ENCODE peak calls at places on chromosome 2, in seven cellular contexts. One of them, this sample, is unnamed.

GRCh38 chr2:18332477-18332876 is 228.0 kb downstream of the RDH14 start:
- DNase-seq in NCI-H1417: no peak
- DNase-seq in psoas muscle: no peak
- DNase-seq in putamen: no peak
- DNase-seq in stimulated activated effector memory CD8-positive, alpha-beta T cell treated with anti-CD3 and anti-CD28 coated beads, Interleukin-12 subunit alpha, Interleukin-12 subunit beta, amount 100 ng/mL, for 72 hours: no peak
- DNase-seq in activated CD4-positive, alpha-beta T cell treated with anti-CD3 and anti-CD28 coated beads for 24 hours: no peak
- DNase-seq in NCI-H748 treated with DMSO at 0.1 percent for 48 hours: no peak
- DNase-seq in this sample: no peak

GRCh38 chr2:20666364-20667150 is at the start of gene GDF7:
- DNase-seq in NCI-H1417: no peak
- DNase-seq in psoas muscle: peak
- DNase-seq in putamen: no peak
- DNase-seq in stimulated activated effector memory CD8-positive, alpha-beta T cell treated with anti-CD3 and anti-CD28 coated beads, Interleukin-12 subunit alpha, Interleukin-12 subunit beta, amount 100 ng/mL, for 72 hours: no peak
- DNase-seq in activated CD4-positive, alpha-beta T cell treated with anti-CD3 and anti-CD28 coated beads for 24 hours: no peak
- DNase-seq in NCI-H748 treated with DMSO at 0.1 percent for 48 hours: no peak
- DNase-seq in this sample: no peak

GRCh38 chr2:187429989-187430388 is 18.1 kb downstream of the CALCRL start:
- DNase-seq in NCI-H1417: no peak
- DNase-seq in psoas muscle: no peak
- DNase-seq in putamen: peak
- DNase-seq in stimulated activated effector memory CD8-positive, alpha-beta T cell treated with anti-CD3 and anti-CD28 coated beads, Interleukin-12 subunit alpha, Interleukin-12 subunit beta, amount 100 ng/mL, for 72 hours: no peak
- DNase-seq in activated CD4-positive, alpha-beta T cell treated with anti-CD3 and anti-CD28 coated beads for 24 hours: no peak
- DNase-seq in NCI-H748 treated with DMSO at 0.1 percent for 48 hours: no peak
- DNase-seq in this sample: peak

GRCh38 chr2:39636306-39636705 is 29.4 kb upstream of the TMEM178A start:
- DNase-seq in NCI-H1417: no peak
- DNase-seq in psoas muscle: no peak
- DNase-seq in putamen: no peak
- DNase-seq in stimulated activated effector memory CD8-positive, alpha-beta T cell treated with anti-CD3 and anti-CD28 coated beads, Interleukin-12 subunit alpha, Interleukin-12 subunit beta, amount 100 ng/mL, for 72 hours: no peak
- DNase-seq in activated CD4-positive, alpha-beta T cell treated with anti-CD3 and anti-CD28 coated beads for 24 hours: no peak
- DNase-seq in NCI-H748 treated with DMSO at 0.1 percent for 48 hours: no peak
- DNase-seq in this sample: no peak

GRCh38 chr2:98800330-98801064 is 69.6 kb upstream of the MGAT4A start:
- DNase-seq in NCI-H1417: no peak
- DNase-seq in psoas muscle: no peak
- DNase-seq in putamen: no peak
- DNase-seq in stimulated activated effector memory CD8-positive, alpha-beta T cell treated with anti-CD3 and anti-CD28 coated beads, Interleukin-12 subunit alpha, Interleukin-12 subunit beta, amount 100 ng/mL, for 72 hours: no peak
- DNase-seq in activated CD4-positive, alpha-beta T cell treated with anti-CD3 and anti-CD28 coated beads for 24 hours: no peak
- DNase-seq in NCI-H748 treated with DMSO at 0.1 percent for 48 hours: no peak
- DNase-seq in this sample: no peak

GRCh38 chr2:240365971-240366471 is 69.4 kb upstream of the GPC1 start:
- DNase-seq in NCI-H1417: no peak
- DNase-seq in psoas muscle: peak
- DNase-seq in putamen: no peak
- DNase-seq in stimulated activated effector memory CD8-positive, alpha-beta T cell treated with anti-CD3 and anti-CD28 coated beads, Interleukin-12 subunit alpha, Interleukin-12 subunit beta, amount 100 ng/mL, for 72 hours: no peak
- DNase-seq in activated CD4-positive, alpha-beta T cell treated with anti-CD3 and anti-CD28 coated beads for 24 hours: no peak
- DNase-seq in NCI-H748 treated with DMSO at 0.1 percent for 48 hours: no peak
- DNase-seq in this sample: no peak

GRCh38 chr2:81324046-81324445 is 1019.5 kb upstream of the LRRTM1 start:
- DNase-seq in NCI-H1417: no peak
- DNase-seq in psoas muscle: no peak
- DNase-seq in putamen: no peak
- DNase-seq in stimulated activated effector memory CD8-positive, alpha-beta T cell treated with anti-CD3 and anti-CD28 coated beads, Interleukin-12 subunit alpha, Interleukin-12 subunit beta, amount 100 ng/mL, for 72 hours: no peak
- DNase-seq in activated CD4-positive, alpha-beta T cell treated with anti-CD3 and anti-CD28 coated beads for 24 hours: no peak
- DNase-seq in NCI-H748 treated with DMSO at 0.1 percent for 48 hours: no peak
- DNase-seq in this sample: no peak

GRCh38 chr2:143730155-143730949 is 601.1 kb downstream of the ARHGAP15 start:
- DNase-seq in NCI-H1417: no peak
- DNase-seq in psoas muscle: no peak
- DNase-seq in putamen: no peak
- DNase-seq in stimulated activated effector memory CD8-positive, alpha-beta T cell treated with anti-CD3 and anti-CD28 coated beads, Interleukin-12 subunit alpha, Interleukin-12 subunit beta, amount 100 ng/mL, for 72 hours: peak
- DNase-seq in activated CD4-positive, alpha-beta T cell treated with anti-CD3 and anti-CD28 coated beads for 24 hours: no peak
- DNase-seq in NCI-H748 treated with DMSO at 0.1 percent for 48 hours: no peak
- DNase-seq in this sample: no peak

GRCh38 chr2:45849491-45850283 is 198.2 kb downstream of the PRKCE start:
- DNase-seq in NCI-H1417: no peak
- DNase-seq in psoas muscle: no peak
- DNase-seq in putamen: no peak
- DNase-seq in stimulated activated effector memory CD8-positive, alpha-beta T cell treated with anti-CD3 and anti-CD28 coated beads, Interleukin-12 subunit alpha, Interleukin-12 subunit beta, amount 100 ng/mL, for 72 hours: no peak
- DNase-seq in activated CD4-positive, alpha-beta T cell treated with anti-CD3 and anti-CD28 coated beads for 24 hours: no peak
- DNase-seq in NCI-H748 treated with DMSO at 0.1 percent for 48 hours: no peak
- DNase-seq in this sample: no peak

GRCh38 chr2:19695706-19696105 is 206.1 kb downstream of the TTC32 start:
- DNase-seq in NCI-H1417: no peak
- DNase-seq in psoas muscle: no peak
- DNase-seq in putamen: no peak
- DNase-seq in stimulated activated effector memory CD8-positive, alpha-beta T cell treated with anti-CD3 and anti-CD28 coated beads, Interleukin-12 subunit alpha, Interleukin-12 subunit beta, amount 100 ng/mL, for 72 hours: no peak
- DNase-seq in activated CD4-positive, alpha-beta T cell treated with anti-CD3 and anti-CD28 coated beads for 24 hours: no peak
- DNase-seq in NCI-H748 treated with DMSO at 0.1 percent for 48 hours: no peak
- DNase-seq in this sample: no peak

GRCh38 chr2:128632491-128632780 is 313.8 kb upstream of the HS6ST1 start:
- DNase-seq in NCI-H1417: no peak
- DNase-seq in psoas muscle: no peak
- DNase-seq in putamen: no peak
- DNase-seq in stimulated activated effector memory CD8-positive, alpha-beta T cell treated with anti-CD3 and anti-CD28 coated beads, Interleukin-12 subunit alpha, Interleukin-12 subunit beta, amount 100 ng/mL, for 72 hours: no peak
- DNase-seq in activated CD4-positive, alpha-beta T cell treated with anti-CD3 and anti-CD28 coated beads for 24 hours: no peak
- DNase-seq in NCI-H748 treated with DMSO at 0.1 percent for 48 hours: no peak
- DNase-seq in this sample: no peak

GRCh38 chr2:190682168-190682567 is 33.3 kb downstream of the NAB1 start:
- DNase-seq in NCI-H1417: no peak
- DNase-seq in psoas muscle: no peak
- DNase-seq in putamen: no peak
- DNase-seq in stimulated activated effector memory CD8-positive, alpha-beta T cell treated with anti-CD3 and anti-CD28 coated beads, Interleukin-12 subunit alpha, Interleukin-12 subunit beta, amount 100 ng/mL, for 72 hours: no peak
- DNase-seq in activated CD4-positive, alpha-beta T cell treated with anti-CD3 and anti-CD28 coated beads for 24 hours: no peak
- DNase-seq in NCI-H748 treated with DMSO at 0.1 percent for 48 hours: no peak
- DNase-seq in this sample: no peak

GRCh38 chr2:231168460-231169139 is 29.8 kb upstream of the ARMC9 start:
- DNase-seq in NCI-H1417: no peak
- DNase-seq in psoas muscle: no peak
- DNase-seq in putamen: no peak
- DNase-seq in stimulated activated effector memory CD8-positive, alpha-beta T cell treated with anti-CD3 and anti-CD28 coated beads, Interleukin-12 subunit alpha, Interleukin-12 subunit beta, amount 100 ng/mL, for 72 hours: no peak
- DNase-seq in activated CD4-positive, alpha-beta T cell treated with anti-CD3 and anti-CD28 coated beads for 24 hours: no peak
- DNase-seq in NCI-H748 treated with DMSO at 0.1 percent for 48 hours: no peak
- DNase-seq in this sample: no peak

GRCh38 chr2:215929602-215930335 is 83.6 kb downstream of the MREG start:
- DNase-seq in NCI-H1417: no peak
- DNase-seq in psoas muscle: no peak
- DNase-seq in putamen: no peak
- DNase-seq in stimulated activated effector memory CD8-positive, alpha-beta T cell treated with anti-CD3 and anti-CD28 coated beads, Interleukin-12 subunit alpha, Interleukin-12 subunit beta, amount 100 ng/mL, for 72 hours: no peak
- DNase-seq in activated CD4-positive, alpha-beta T cell treated with anti-CD3 and anti-CD28 coated beads for 24 hours: no peak
- DNase-seq in NCI-H748 treated with DMSO at 0.1 percent for 48 hours: no peak
- DNase-seq in this sample: no peak

GRCh38 chr2:121297217-121297830 is 12.3 kb upstream of the TFCP2L1 start:
- DNase-seq in NCI-H1417: peak
- DNase-seq in psoas muscle: no peak
- DNase-seq in putamen: peak
- DNase-seq in stimulated activated effector memory CD8-positive, alpha-beta T cell treated with anti-CD3 and anti-CD28 coated beads, Interleukin-12 subunit alpha, Interleukin-12 subunit beta, amount 100 ng/mL, for 72 hours: no peak
- DNase-seq in activated CD4-positive, alpha-beta T cell treated with anti-CD3 and anti-CD28 coated beads for 24 hours: no peak
- DNase-seq in NCI-H748 treated with DMSO at 0.1 percent for 48 hours: no peak
- DNase-seq in this sample: peak

GRCh38 chr2:222877556-222878278 is 16.9 kb downstream of the ACSL3 start:
- DNase-seq in NCI-H1417: no peak
- DNase-seq in psoas muscle: no peak
- DNase-seq in putamen: no peak
- DNase-seq in stimulated activated effector memory CD8-positive, alpha-beta T cell treated with anti-CD3 and anti-CD28 coated beads, Interleukin-12 subunit alpha, Interleukin-12 subunit beta, amount 100 ng/mL, for 72 hours: no peak
- DNase-seq in activated CD4-positive, alpha-beta T cell treated with anti-CD3 and anti-CD28 coated beads for 24 hours: no peak
- DNase-seq in NCI-H748 treated with DMSO at 0.1 percent for 48 hours: no peak
- DNase-seq in this sample: no peak

GRCh38 chr2:128692895-128693519 is 374.3 kb upstream of the HS6ST1 start:
- DNase-seq in NCI-H1417: no peak
- DNase-seq in psoas muscle: no peak
- DNase-seq in putamen: no peak
- DNase-seq in stimulated activated effector memory CD8-positive, alpha-beta T cell treated with anti-CD3 and anti-CD28 coated beads, Interleukin-12 subunit alpha, Interleukin-12 subunit beta, amount 100 ng/mL, for 72 hours: no peak
- DNase-seq in activated CD4-positive, alpha-beta T cell treated with anti-CD3 and anti-CD28 coated beads for 24 hours: no peak
- DNase-seq in NCI-H748 treated with DMSO at 0.1 percent for 48 hours: no peak
- DNase-seq in this sample: no peak

GRCh38 chr2:108413731-108414130 is 35.3 kb upstream of the GCC2 start:
- DNase-seq in NCI-H1417: no peak
- DNase-seq in psoas muscle: no peak
- DNase-seq in putamen: no peak
- DNase-seq in stimulated activated effector memory CD8-positive, alpha-beta T cell treated with anti-CD3 and anti-CD28 coated beads, Interleukin-12 subunit alpha, Interleukin-12 subunit beta, amount 100 ng/mL, for 72 hours: no peak
- DNase-seq in activated CD4-positive, alpha-beta T cell treated with anti-CD3 and anti-CD28 coated beads for 24 hours: no peak
- DNase-seq in NCI-H748 treated with DMSO at 0.1 percent for 48 hours: no peak
- DNase-seq in this sample: no peak

GRCh38 chr2:205706769-205707375 is 24.6 kb downstream of the NRP2 start:
- DNase-seq in NCI-H1417: peak
- DNase-seq in psoas muscle: peak
- DNase-seq in putamen: no peak
- DNase-seq in stimulated activated effector memory CD8-positive, alpha-beta T cell treated with anti-CD3 and anti-CD28 coated beads, Interleukin-12 subunit alpha, Interleukin-12 subunit beta, amount 100 ng/mL, for 72 hours: no peak
- DNase-seq in activated CD4-positive, alpha-beta T cell treated with anti-CD3 and anti-CD28 coated beads for 24 hours: peak
- DNase-seq in NCI-H748 treated with DMSO at 0.1 percent for 48 hours: no peak
- DNase-seq in this sample: peak

GRCh38 chr2:156005531-156005930 is 327.0 kb downstream of the NR4A2 start:
- DNase-seq in NCI-H1417: no peak
- DNase-seq in psoas muscle: no peak
- DNase-seq in putamen: no peak
- DNase-seq in stimulated activated effector memory CD8-positive, alpha-beta T cell treated with anti-CD3 and anti-CD28 coated beads, Interleukin-12 subunit alpha, Interleukin-12 subunit beta, amount 100 ng/mL, for 72 hours: no peak
- DNase-seq in activated CD4-positive, alpha-beta T cell treated with anti-CD3 and anti-CD28 coated beads for 24 hours: no peak
- DNase-seq in NCI-H748 treated with DMSO at 0.1 percent for 48 hours: no peak
- DNase-seq in this sample: no peak

GRCh38 chr2:212970132-212970531 is 181.3 kb downstream of the IKZF2 start:
- DNase-seq in NCI-H1417: no peak
- DNase-seq in psoas muscle: no peak
- DNase-seq in putamen: peak
- DNase-seq in stimulated activated effector memory CD8-positive, alpha-beta T cell treated with anti-CD3 and anti-CD28 coated beads, Interleukin-12 subunit alpha, Interleukin-12 subunit beta, amount 100 ng/mL, for 72 hours: no peak
- DNase-seq in activated CD4-positive, alpha-beta T cell treated with anti-CD3 and anti-CD28 coated beads for 24 hours: no peak
- DNase-seq in NCI-H748 treated with DMSO at 0.1 percent for 48 hours: no peak
- DNase-seq in this sample: no peak

GRCh38 chr2:65227035-65227470 is 578 bp upstream of the ACTR2 start:
- DNase-seq in NCI-H1417: peak
- DNase-seq in psoas muscle: peak
- DNase-seq in putamen: no peak
- DNase-seq in stimulated activated effector memory CD8-positive, alpha-beta T cell treated with anti-CD3 and anti-CD28 coated beads, Interleukin-12 subunit alpha, Interleukin-12 subunit beta, amount 100 ng/mL, for 72 hours: no peak
- DNase-seq in activated CD4-positive, alpha-beta T cell treated with anti-CD3 and anti-CD28 coated beads for 24 hours: no peak
- DNase-seq in NCI-H748 treated with DMSO at 0.1 percent for 48 hours: no peak
- DNase-seq in this sample: no peak

GRCh38 chr2:67013821-67014220 is 383.3 kb upstream of the ETAA1 start:
- DNase-seq in NCI-H1417: no peak
- DNase-seq in psoas muscle: no peak
- DNase-seq in putamen: no peak
- DNase-seq in stimulated activated effector memory CD8-positive, alpha-beta T cell treated with anti-CD3 and anti-CD28 coated beads, Interleukin-12 subunit alpha, Interleukin-12 subunit beta, amount 100 ng/mL, for 72 hours: no peak
- DNase-seq in activated CD4-positive, alpha-beta T cell treated with anti-CD3 and anti-CD28 coated beads for 24 hours: no peak
- DNase-seq in NCI-H748 treated with DMSO at 0.1 percent for 48 hours: no peak
- DNase-seq in this sample: no peak

GRCh38 chr2:187390891-187391290 is 57.2 kb downstream of the CALCRL start:
- DNase-seq in NCI-H1417: no peak
- DNase-seq in psoas muscle: no peak
- DNase-seq in putamen: no peak
- DNase-seq in stimulated activated effector memory CD8-positive, alpha-beta T cell treated with anti-CD3 and anti-CD28 coated beads, Interleukin-12 subunit alpha, Interleukin-12 subunit beta, amount 100 ng/mL, for 72 hours: no peak
- DNase-seq in activated CD4-positive, alpha-beta T cell treated with anti-CD3 and anti-CD28 coated beads for 24 hours: no peak
- DNase-seq in NCI-H748 treated with DMSO at 0.1 percent for 48 hours: no peak
- DNase-seq in this sample: no peak